ENCODE peak calls at places on chromosome 5, in five cellular contexts. T, J, G, Q and N are unnamed samples.

GRCh38 chr5:156783092-156783491 is 67.0 kb upstream of the PPP1R2B start:
- DNase-seq in J (no peak), Q (no peak), T (no peak), G (no peak), N (no peak)

GRCh38 chr5:126452477-126452876 is 29.3 kb downstream of the GRAMD2B start:
- DNase-seq in G (no peak), Q (no peak), J (no peak), T (no peak), N (no peak)

GRCh38 chr5:53355930-53356329 is 124.5 kb upstream of the FST start:
- DNase-seq in J (no peak), G (no peak), Q (no peak), T (no peak), N (no peak)

GRCh38 chr5:172973931-172974330 is 9.6 kb upstream of the ATP6V0E1 start:
- DNase-seq in T (no peak), Q (no peak), J (no peak), G (no peak), N (no peak)

GRCh38 chr5:117454716-117455212 is 880.1 kb upstream of the SEMA6A start:
- DNase-seq in T (no peak), J (peak; percentile 3), Q (peak; percentile 15), G (no peak), N (peak; percentile 55)

GRCh38 chr5:96776606-96777005 is 31.1 kb downstream of the ERAP1 start:
- DNase-seq in J (no peak), Q (no peak), T (no peak), G (no peak), N (no peak)

GRCh38 chr5:24110019-24110615 is 534.7 kb downstream of the CDH10 start:
- DNase-seq in Q (peak; percentile 17), J (peak; percentile 0), T (no peak), G (no peak), N (no peak)

GRCh38 chr5:7779019-7779662 is 71.8 kb downstream of the CFAP90 start:
- DNase-seq in T (no peak), J (no peak), Q (no peak), G (no peak), N (no peak)

GRCh38 chr5:103674739-103675138 is 112.2 kb upstream of the NUDT12 start:
- DNase-seq in Q (peak; percentile 19), J (peak; percentile 1), T (no peak), G (no peak), N (no peak)

GRCh38 chr5:144691936-144692335 is 521.3 kb downstream of the KCTD16 start:
- DNase-seq in J (no peak), Q (peak; percentile 2), T (no peak), G (no peak), N (no peak)

GRCh38 chr5:72692273-72692672 is 124.2 kb upstream of the TNPO1 start:
- DNase-seq in J (peak; percentile 59), G (no peak), T (no peak), Q (peak; percentile 72), N (no peak)

GRCh38 chr5:96565843-96566242 is 96.3 kb upstream of the CAST start:
- DNase-seq in G (no peak), Q (peak; percentile 80), J (peak; percentile 67), T (no peak), N (peak; percentile 20)

DNA sequence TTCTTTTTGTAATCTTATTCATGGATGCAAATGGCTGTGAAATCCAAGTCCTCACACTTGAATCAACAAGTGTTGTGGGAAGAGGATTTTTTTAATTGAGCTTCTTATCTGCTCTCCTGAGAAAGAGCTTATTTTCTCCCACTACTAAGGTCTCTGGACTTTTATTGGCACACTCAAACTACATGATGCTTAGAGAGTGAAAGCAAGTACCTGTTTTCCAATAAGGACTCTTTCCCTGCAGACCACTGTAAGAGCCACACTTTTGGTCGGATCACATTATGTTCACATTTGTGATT is 546.4 kb upstream of the ARRDC3 start:
- DNase-seq in J (no peak), Q (no peak), G (no peak), T (no peak), N (no peak)
- TF ChIP-seq CTCF in J (no peak), Q (no peak), G (peak; percentile 25), T (no peak), N (no peak)

DNA sequence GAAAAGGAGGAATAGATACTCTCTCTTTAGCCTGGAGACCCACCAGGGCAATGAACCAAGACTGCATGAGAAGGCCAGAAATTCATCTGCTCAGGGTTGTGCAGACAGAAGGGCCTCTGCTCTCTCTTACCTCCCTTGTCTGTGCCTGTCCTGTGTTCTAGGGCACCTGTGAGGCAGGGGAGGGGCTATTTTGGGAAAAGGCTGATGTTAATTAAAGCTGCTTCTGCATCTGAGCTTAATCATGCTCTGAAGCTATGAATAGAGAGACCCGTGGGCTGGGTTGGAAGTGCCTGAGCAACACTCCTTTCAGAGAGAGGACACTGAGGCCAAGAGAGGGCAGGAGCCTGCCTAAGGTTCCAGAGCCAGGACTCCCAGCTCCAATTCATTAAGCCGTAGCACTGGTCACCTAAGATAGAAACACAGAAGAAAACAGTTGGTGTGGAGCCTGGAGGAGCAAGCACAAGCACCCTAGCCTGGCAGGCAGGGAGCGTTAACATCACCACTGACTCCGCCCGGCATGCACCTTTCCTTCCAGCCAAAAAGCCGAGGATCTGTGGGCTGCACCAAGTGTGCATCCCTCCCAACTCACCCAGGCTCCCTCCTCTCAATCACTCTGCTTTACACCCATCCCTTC is 31.4 kb upstream of the STING1 start:
- DNase-seq in J (no peak), T (no peak), Q (no peak), G (no peak), N (no peak)
- TF ChIP-seq CTCF in J (no peak), T (no peak), Q (no peak), G (no peak), N (no peak)

GRCh38 chr5:87069974-87070608 is 197.6 kb upstream of the RASA1 start:
- DNase-seq in Q (peak; percentile 77), G (no peak), T (no peak), J (peak; percentile 74), N (peak; percentile 32)
- TF ChIP-seq CTCF in Q (peak; percentile 58), G (no peak), T (peak; percentile 18), J (peak; percentile 85), N (peak; percentile 43)

GRCh38 chr5:42745856-42746255 is 10.8 kb upstream of the CCDC152 start:
- DNase-seq in T (no peak), Q (no peak), J (no peak), G (no peak), N (no peak)

GRCh38 chr5:42749020-42749419 is 7.6 kb upstream of the CCDC152 start:
- DNase-seq in T (no peak), J (no peak), Q (peak; percentile 4), G (no peak), N (no peak)

GRCh38 chr5:42740920-42741319 is 15.7 kb upstream of the CCDC152 start:
- DNase-seq in T (no peak), J (no peak), Q (no peak), G (no peak), N (no peak)

GRCh38 chr5:42750507-42750906 is 6.1 kb upstream of the CCDC152 start:
- DNase-seq in G (no peak), J (no peak), T (no peak), Q (no peak), N (no peak)

DNA sequence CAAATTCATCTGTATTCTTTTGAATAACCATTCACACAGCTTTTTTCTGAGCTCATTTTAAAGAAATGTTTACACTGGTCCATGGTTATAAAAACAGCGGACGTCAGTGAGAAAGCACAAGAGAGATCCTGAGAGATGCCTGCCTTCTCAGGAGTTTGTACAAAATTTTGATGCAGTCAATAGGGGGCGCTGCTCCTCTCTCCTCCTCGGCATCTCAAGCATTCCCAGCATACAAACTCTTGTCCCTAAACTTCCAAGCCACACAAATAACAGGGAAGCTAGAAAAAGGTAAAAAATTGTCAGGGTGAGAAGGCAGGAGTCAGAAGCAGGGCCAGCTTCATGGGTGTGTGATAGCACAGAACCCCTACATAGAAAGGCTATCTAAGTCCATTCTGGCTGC is 11.2 kb upstream of the CCDC152 start:
- DNase-seq in Q (peak; percentile 13), T (no peak), G (peak; percentile 9), J (no peak), N (no peak)
- TF ChIP-seq CTCF in Q (peak; percentile 52), T (no peak), G (peak; percentile 47), J (peak; percentile 44), N (no peak)

GRCh38 chr5:40841068-40841805 is at the start of gene CARD6:
- DNase-seq in J (peak; percentile 25), G (no peak), Q (peak; percentile 67), T (no peak), N (peak; percentile 28)
- TF ChIP-seq CTCF in J (peak; percentile 3), G (no peak), Q (peak; percentile 15), T (no peak), N (no peak)

DNA sequence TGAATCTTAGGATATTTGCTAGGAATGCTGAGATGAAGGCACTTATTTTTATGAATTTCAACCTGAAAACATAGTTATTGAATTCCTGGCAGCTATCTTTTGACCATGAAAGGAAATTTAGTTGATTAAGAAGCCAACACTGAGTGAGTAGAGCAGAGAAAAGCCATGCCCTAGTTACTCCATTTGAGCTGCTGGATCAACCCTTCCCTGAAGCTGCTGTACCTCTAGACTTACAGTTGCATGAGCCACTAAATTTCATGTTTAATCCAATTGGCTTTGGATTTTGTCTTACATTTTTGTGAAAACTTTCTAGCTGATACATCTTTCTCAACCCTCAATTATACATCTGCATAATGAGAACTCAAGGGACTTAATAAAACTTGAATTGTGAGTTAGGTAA is 54.6 kb downstream of the CDC42SE2 start:
- DNase-seq in J (no peak), G (no peak), T (no peak), Q (no peak), N (no peak)
- TF ChIP-seq CTCF in J (no peak), G (no peak), T (no peak), Q (no peak), N (no peak)

DNA sequence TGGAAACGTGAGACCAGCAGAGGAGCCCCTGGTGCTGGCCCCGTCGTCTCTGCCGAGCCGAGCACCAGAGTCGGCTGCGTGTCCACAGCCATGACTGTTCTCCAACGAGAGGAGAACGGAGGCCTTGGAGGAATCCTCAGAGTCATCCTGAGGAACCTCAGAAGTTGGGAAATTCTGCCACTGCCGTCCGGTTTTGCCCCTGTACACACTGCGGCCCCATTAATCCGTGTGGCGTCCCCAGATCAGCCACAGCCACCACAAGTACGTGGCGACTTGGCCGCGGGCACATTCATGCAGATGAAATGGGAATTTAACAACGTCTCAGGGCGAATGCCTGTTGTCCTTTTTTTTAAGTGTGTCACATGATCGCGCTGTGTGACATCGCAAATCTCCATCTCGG is 322.9 kb upstream of the IRX4 start:
- DNase-seq in G (no peak), T (peak; percentile 54), Q (no peak), J (no peak), N (no peak)
- TF ChIP-seq CTCF in G (no peak), T (no peak), Q (no peak), J (no peak), N (no peak)

GRCh38 chr5:11072556-11072955 is 311.5 kb upstream of the DAP start:
- DNase-seq in G (no peak), Q (no peak), T (no peak), J (no peak), N (no peak)

GRCh38 chr5:11076945-11077613 is 316.0 kb upstream of the DAP start:
- DNase-seq in J (no peak), G (no peak), Q (no peak), T (no peak), N (no peak)

GRCh38 chr5:11075010-11075860 is 314.2 kb upstream of the DAP start:
- DNase-seq in T (no peak), J (no peak), Q (no peak), G (no peak), N (no peak)
- TF ChIP-seq CTCF in T (no peak), J (no peak), Q (no peak), G (peak; percentile 38), N (no peak)

GRCh38 chr5:9419794-9420193 is 126.1 kb downstream of the SEMA5A start:
- DNase-seq in J (no peak), Q (no peak), G (no peak), T (no peak), N (no peak)
- TF ChIP-seq CTCF in J (no peak), Q (no peak), G (no peak), T (no peak), N (no peak)